ENCODE peak calls at places on chromosomes 12 and 14, in seven cellular contexts. S, F, Y, U, I, G and M are unnamed samples.

GRCh38 chr12:69657376-69658137 is 41.5 kb downstream of the BEST3 start:
- DNase-seq in S (no peak), F (no peak), Y (peak), U (no peak), I (no peak), G (no peak), M (peak)

GRCh38 chr14:100441271-100441947 is 118.3 kb downstream of the SLC25A47 start:
- DNase-seq in S (no peak), F (no peak), Y (no peak), U (no peak), I (no peak), G (no peak), M (no peak)

GRCh38 chr12:92735131-92735721 is 32.4 kb downstream of the PLEKHG7 start:
- DNase-seq in S (peak), F (no peak), Y (no peak), U (peak), I (no peak), G (no peak), M (no peak)

GRCh38 chr14:100067971-100068959 is 3.0 kb downstream of the EVL start:
- DNase-seq in S (no peak), F (peak), Y (peak), U (peak), I (no peak), G (no peak), M (peak)

GRCh38 chr12:67070307-67070600 is 198.9 kb upstream of the CAND1 start:
- DNase-seq in S (no peak), F (no peak), Y (no peak), U (no peak), I (no peak), G (no peak), M (no peak)

GRCh38 chr12:68614105-68614679 is 3.5 kb downstream of the RAP1B start:
- DNase-seq in S (no peak), F (no peak), Y (no peak), U (no peak), I (no peak), G (no peak), M (no peak)

GRCh38 chr14:81105378-81105777 is 115.4 kb downstream of the GTF2A1 start:
- DNase-seq in S (no peak), F (no peak), Y (no peak), U (no peak), I (no peak), G (no peak), M (no peak)

GRCh38 chr12:104748790-104749189 is 209.3 kb downstream of the SLC41A2 start:
- DNase-seq in S (no peak), F (no peak), Y (peak), U (no peak), I (no peak), G (no peak), M (no peak)

GRCh38 chr14:23299558-23299957 is 3.1 kb downstream of the PPP1R3E start:
- DNase-seq in S (no peak), F (no peak), Y (peak), U (peak), I (peak), G (no peak), M (peak)

GRCh38 chr12:62640910-62641448 is 174.4 kb downstream of the MON2 start:
- DNase-seq in S (no peak), F (no peak), Y (no peak), U (peak), I (no peak), G (no peak), M (no peak)

GRCh38 chr12:109606261-109607028 is 32.9 kb downstream of the MVK start:
- DNase-seq in S (no peak), F (no peak), Y (no peak), U (no peak), I (no peak), G (no peak), M (peak)

GRCh38 chr14:67486890-67487289 is 1.6 kb downstream of the TMEM229B start:
- DNase-seq in S (no peak), F (no peak), Y (no peak), U (no peak), I (no peak), G (no peak), M (no peak)

GRCh38 chr14:65095633-65096205 is 6.6 kb downstream of the MAX start:
- DNase-seq in S (peak), F (no peak), Y (peak), U (peak), I (no peak), G (no peak), M (peak)

GRCh38 chr14:105851716-105852377 is 325.5 kb downstream of the TMEM121 start:
- DNase-seq in S (no peak), F (no peak), Y (no peak), U (no peak), I (no peak), G (peak), M (no peak)

GRCh38 chr12:131909596-131910219 is 15.3 kb downstream of the ULK1 start:
- DNase-seq in S (no peak), F (no peak), Y (no peak), U (no peak), I (no peak), G (no peak), M (no peak)

GRCh38 chr12:3815096-3815766 is 58.0 kb downstream of the PARP11 start:
- DNase-seq in S (no peak), F (no peak), Y (no peak), U (no peak), I (no peak), G (no peak), M (no peak)

GRCh38 chr12:67039995-67040860 is 228.9 kb upstream of the CAND1 start:
- DNase-seq in S (peak), F (no peak), Y (no peak), U (no peak), I (no peak), G (no peak), M (no peak)

GRCh38 chr12:27733052-27733656 is 22.5 kb downstream of the MRPS35 start:
- DNase-seq in S (no peak), F (no peak), Y (peak), U (peak), I (peak), G (no peak), M (peak)

GRCh38 chr12:10207136-10207535 is 5.5 kb upstream of the GABARAPL1 start:
- DNase-seq in S (no peak), F (no peak), Y (no peak), U (peak), I (no peak), G (no peak), M (no peak)

GRCh38 chr12:79900199-79900598 is 34.7 kb downstream of the PPP1R12A start:
- DNase-seq in S (no peak), F (no peak), Y (no peak), U (no peak), I (no peak), G (no peak), M (no peak)

GRCh38 chr12:78359530-78359929 is 505.0 kb upstream of the SYT1 start:
- DNase-seq in S (no peak), F (no peak), Y (peak), U (no peak), I (no peak), G (no peak), M (no peak)

GRCh38 chr12:65156366-65156831 is 13.0 kb upstream of the LEMD3 start:
- DNase-seq in S (no peak), F (no peak), Y (no peak), U (peak), I (no peak), G (no peak), M (no peak)

GRCh38 chr12:118052324-118053070 is 8.5 kb downstream of the WSB2 start:
- DNase-seq in S (peak), F (peak), Y (peak), U (peak), I (peak), G (peak), M (no peak)
- TF ChIP-seq POLR2A in S (peak), F (no peak), Y (no peak), U (no peak), I (no peak), G (no peak), M (no peak)

DNA sequence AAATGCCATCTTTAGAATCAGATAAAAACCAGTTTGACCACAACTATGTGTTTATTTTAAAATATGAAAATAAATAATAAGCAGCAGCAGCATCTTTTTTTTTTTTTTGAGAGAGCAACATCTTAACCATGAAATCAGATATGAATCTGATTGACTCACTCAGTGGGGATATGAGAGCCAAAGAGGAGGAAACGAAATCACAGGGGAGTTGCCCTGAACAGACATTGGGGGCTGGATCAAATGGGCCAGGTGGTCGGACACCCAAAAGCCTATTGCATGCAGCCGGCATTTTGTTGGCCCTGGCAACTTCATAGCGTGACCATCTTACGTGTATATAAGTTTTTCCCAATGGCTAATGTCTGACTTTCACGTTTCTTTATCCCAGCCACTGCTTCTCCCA is 321.1 kb downstream of the NPAS3 start:
- DNase-seq in S (no peak), F (no peak), Y (no peak), U (no peak), I (no peak), G (no peak), M (no peak)
- TF ChIP-seq POLR2A in S (no peak), F (no peak), Y (no peak), U (no peak), I (no peak), G (no peak), M (no peak)

GRCh38 chr14:75091251-75091650 is 21.8 kb downstream of the ZC2HC1C start:
- DNase-seq in S (no peak), F (no peak), Y (no peak), U (no peak), I (no peak), G (no peak), M (no peak)

GRCh38 chr14:75092698-75093097 is 23.3 kb downstream of the ZC2HC1C start:
- DNase-seq in S (no peak), F (no peak), Y (no peak), U (no peak), I (no peak), G (no peak), M (no peak)

GRCh38 chr14:75090353-75090752 is 20.9 kb downstream of the ZC2HC1C start:
- DNase-seq in S (no peak), F (no peak), Y (no peak), U (peak), I (no peak), G (no peak), M (no peak)

GRCh38 chr14:75088153-75088552 is 18.7 kb downstream of the ZC2HC1C start:
- DNase-seq in S (no peak), F (no peak), Y (no peak), U (no peak), I (no peak), G (no peak), M (no peak)

GRCh38 chr14:75088566-75089373 is 19.3 kb downstream of the ZC2HC1C start:
- DNase-seq in S (peak), F (peak), Y (peak), U (peak), I (peak), G (no peak), M (peak)
- TF ChIP-seq POLR2A in S (no peak), F (no peak), Y (no peak), U (no peak), I (no peak), G (no peak), M (no peak)

GRCh38 chr14:21090194-21090939 is 8.1 kb downstream of the ZNF219 start:
- DNase-seq in S (no peak), F (no peak), Y (peak), U (no peak), I (peak), G (no peak), M (peak)
- TF ChIP-seq POLR2A in S (no peak), F (no peak), Y (no peak), U (no peak), I (no peak), G (no peak), M (no peak)

DNA sequence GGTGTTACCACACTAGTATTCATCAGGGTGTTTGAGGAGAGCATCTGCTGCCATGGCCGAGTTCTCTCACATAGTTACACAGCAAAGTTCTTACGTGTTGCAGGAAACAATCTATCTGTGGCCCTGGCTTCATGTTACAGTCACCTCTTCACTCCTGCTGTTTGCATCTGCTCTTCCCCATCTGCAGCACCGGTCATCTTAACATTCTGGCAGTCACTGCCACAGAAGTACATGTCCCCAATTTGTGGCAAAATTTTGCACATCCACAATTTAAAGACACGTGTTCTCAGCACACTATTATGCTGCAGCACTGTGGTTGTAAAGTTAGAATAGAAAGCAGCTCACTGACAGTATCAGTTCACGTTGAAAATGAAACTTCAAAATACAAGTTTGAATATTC is 23.2 kb downstream of the MAPK1IP1L start:
- DNase-seq in S (no peak), F (no peak), Y (no peak), U (no peak), I (no peak), G (no peak), M (no peak)
- TF ChIP-seq POLR2A in S (no peak), F (no peak), Y (no peak), U (no peak), I (no peak), G (no peak), M (no peak)

DNA sequence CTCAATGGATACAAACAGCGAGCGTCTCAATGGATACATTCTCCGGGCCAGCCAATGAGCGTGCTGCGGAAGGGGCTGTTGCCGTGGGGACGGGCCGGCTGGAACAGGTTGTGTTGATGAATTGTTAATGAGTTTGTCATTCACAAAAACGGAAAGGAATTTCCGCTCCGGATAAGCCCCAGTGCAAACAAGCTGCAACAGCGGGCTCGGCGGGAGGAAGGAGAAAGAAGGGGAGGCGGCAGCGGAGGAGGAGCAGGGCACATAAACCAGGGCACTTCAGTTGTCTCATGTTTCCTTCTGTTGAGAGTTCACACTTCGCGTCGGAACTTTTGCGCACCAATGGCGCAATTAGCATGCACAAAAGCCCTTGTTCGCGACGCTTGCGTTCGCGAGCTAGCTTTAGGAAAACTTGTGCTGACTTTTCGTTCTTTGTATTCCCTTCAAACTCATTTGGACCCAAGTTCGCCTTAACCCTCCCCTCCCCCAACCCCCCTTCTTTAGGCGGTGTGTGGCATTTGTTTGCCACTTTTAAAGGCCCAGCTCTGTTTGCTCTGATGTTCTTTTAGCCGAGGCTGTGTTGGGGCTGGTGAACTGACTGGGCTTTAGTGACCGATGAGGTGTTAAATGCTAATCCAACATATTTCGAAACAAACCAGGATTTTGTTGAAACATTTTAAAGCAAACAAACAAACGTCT is at the start of gene DUSP6:
- DNase-seq in S (peak), F (peak), Y (peak), U (peak), I (peak), G (peak), M (peak)
- TF ChIP-seq POLR2A in S (peak), F (no peak), Y (no peak), U (no peak), I (peak), G (peak), M (peak)

DNA sequence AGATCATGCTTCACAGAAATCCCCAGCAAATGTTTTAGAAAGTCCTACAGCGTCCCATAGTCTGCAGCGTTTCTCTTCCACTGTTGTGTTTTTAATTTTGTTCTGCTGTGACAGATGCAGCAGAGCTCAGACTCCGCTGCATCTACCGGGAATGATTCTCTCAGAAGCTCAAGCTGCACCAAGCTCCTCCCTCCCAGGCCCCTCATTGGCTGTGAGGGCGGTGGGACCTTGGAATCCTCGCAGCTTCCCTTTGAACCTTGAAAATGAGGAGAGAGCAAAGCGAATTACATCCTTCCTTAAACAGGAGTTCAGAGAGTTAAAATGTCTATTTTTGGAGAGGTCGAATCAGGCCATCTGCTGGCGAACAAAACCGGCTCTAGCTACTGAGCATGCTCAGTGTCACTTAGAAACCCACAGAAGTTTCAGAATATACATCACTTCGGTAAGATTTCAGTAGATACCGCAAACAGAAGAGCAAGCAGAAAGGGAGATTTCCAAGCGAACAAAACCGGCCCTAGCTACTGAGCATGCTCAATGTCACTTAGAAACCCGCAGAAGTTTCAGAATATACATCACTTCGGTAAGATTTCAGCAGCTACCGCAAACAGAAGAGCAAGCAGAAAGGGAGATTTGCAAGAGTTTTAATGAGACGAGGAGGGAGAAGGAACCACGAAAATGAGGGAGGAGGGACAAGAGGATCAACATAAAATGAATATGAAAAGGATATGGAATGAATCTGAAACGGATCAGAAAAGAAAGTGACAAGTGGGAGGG is at the start of gene ABCD2:
- DNase-seq in S (peak), F (peak), Y (peak), U (peak), I (peak), G (peak), M (no peak)
- TF ChIP-seq POLR2A in S (no peak), F (no peak), Y (no peak), U (no peak), I (no peak), G (no peak), M (no peak)

GRCh38 chr12:57864811-57865751 is 18.6 kb upstream of the CTDSP2 start:
- DNase-seq in S (peak), F (peak), Y (peak), U (peak), I (peak), G (peak), M (peak)
- TF ChIP-seq POLR2A in S (peak), F (no peak), Y (peak), U (peak), I (no peak), G (peak), M (no peak)

DNA sequence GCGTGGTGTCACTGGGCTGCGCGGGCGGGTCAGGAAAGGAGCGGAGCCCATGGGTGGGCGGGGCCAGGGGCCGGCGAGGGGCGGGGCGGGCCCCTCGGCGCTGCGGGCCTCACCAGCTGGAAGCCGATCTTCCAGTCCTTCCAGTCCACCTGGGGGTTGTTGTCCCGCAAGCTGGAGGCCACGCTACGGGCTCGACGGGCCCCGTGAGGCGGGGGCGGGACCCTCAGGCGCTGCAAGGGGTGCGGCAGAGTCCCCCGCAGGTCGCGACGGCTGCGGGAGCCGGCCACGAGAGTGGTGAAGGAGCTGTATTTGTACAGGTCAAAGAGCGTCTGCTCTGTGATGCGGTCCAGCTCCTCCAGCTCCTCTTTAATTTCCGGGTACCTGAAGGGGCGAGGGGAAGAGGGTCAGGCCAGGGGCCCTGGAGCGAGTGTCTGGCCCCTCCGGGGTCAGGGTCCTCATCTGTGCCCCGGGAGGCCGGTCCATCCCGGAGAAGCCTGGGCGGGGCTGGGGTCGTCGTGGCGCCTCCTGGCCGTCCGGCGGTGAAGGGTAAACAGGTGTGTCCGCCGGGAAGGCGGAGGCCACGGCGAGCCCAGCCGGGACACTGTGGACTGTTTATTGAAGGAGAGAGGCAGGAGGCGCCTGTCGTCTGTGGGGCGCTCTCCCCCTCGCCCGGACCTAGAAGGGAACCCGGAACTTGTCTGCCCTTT is 11.9 kb downstream of the SCNN1A start:
- DNase-seq in S (peak), F (no peak), Y (peak), U (peak), I (peak), G (no peak), M (peak)
- TF ChIP-seq POLR2A in S (peak), F (peak), Y (no peak), U (no peak), I (peak), G (peak), M (peak)

DNA sequence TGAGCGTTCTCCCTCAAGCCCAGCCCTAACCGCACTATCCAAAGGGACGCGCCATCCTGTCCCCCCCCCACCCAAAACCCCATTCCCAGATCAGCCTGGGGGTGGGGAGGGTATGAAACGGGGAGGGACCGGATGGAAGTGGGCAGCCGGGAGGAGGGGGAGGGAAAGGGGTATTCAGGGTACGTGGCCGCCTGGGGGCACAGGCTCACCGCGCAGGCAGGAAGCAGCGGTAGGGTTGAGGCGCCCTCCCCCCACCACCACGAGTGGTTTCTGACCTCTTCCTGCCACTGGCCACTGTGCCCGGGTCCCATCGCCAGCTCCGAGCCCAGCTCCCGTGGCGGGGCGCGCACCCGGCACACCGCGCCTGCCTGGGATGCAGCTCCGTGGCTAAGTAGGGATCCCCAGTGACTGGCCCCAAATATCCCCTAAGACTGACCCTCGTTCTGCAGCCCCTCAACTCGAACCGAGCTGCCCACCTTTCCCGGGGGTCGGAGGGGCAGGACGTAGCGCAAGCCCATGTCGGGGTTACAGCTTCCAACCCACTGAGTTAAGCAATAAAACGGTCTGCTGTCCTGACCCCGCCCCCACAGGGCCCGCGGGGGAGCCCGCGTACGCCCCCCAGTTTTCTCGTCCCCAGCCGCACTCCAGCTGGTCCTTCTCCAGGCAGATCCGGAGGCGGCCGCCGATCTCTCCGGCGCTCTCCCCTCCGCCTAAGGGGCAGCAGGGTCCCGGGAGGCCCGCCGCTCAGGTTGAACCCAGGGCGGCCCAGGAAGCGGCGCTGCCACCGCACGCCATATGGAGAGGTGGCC is 1.2 kb downstream of the ACTN1 start:
- DNase-seq in S (peak), F (no peak), Y (peak), U (peak), I (peak), G (no peak), M (peak)
- TF ChIP-seq POLR2A in S (peak), F (no peak), Y (peak), U (peak), I (peak), G (no peak), M (no peak)